ENCODE peak calls at places on chromosome 9, in four cellular contexts. U is heart left ventricle, P is suprapubic skin, C is K562. Y is an unnamed sample.

GRCh38 chr9:14415947-14416346 is 102.0 kb upstream of the NFIB start:
- DNase-seq in U (no peak), P (no peak), C (no peak), Y (no peak)

GRCh38 chr9:134928796-134929559 is 11.3 kb upstream of the FCN1 start:
- DNase-seq in U (no peak), P (no peak), C (peak; percentile 21), Y (no peak)

GRCh38 chr9:113011911-113012381 is at the start of gene ZNF883:
- DNase-seq in U (peak; percentile 71), P (no peak), C (peak; percentile 42), Y (no peak)

GRCh38 chr9:118091221-118091620 is 387.0 kb downstream of the TLR4 start:
- DNase-seq in U (no peak), P (no peak), C (no peak), Y (no peak)

GRCh38 chr9:127180457-127181314 is 58.3 kb upstream of the ANGPTL2 start:
- DNase-seq in U (peak; percentile 33), P (no peak), C (no peak), Y (no peak)

GRCh38 chr9:123368023-123368422 is 12.0 kb downstream of the CRB2 start:
- DNase-seq in U (no peak), P (no peak), C (no peak), Y (no peak)

GRCh38 chr9:6782981-6783380 is 25.2 kb downstream of the KDM4C start:
- DNase-seq in U (no peak), P (no peak), C (no peak), Y (no peak)

GRCh38 chr9:20649381-20649780 is 27.1 kb upstream of the MLLT3 start:
- DNase-seq in U (no peak), P (no peak), C (no peak), Y (no peak)

GRCh38 chr9:37200572-37201005 is 80.2 kb downstream of the ZCCHC7 start:
- DNase-seq in U (no peak), P (no peak), C (peak; percentile 56), Y (peak; percentile 58)

GRCh38 chr9:3023449-3023848 is 179.6 kb upstream of the PUM3 start:
- DNase-seq in U (no peak), P (no peak), C (no peak), Y (no peak)

GRCh38 chr9:132582786-132583583 is 579 bp downstream of the BARHL1 start:
- DNase-seq in U (no peak), P (no peak), C (no peak), Y (no peak)

GRCh38 chr9:84000186-84000585 is 19.6 kb downstream of the RMI1 start:
- DNase-seq in U (no peak), P (no peak), C (no peak), Y (no peak)

GRCh38 chr9:35546853-35547252 is 56.9 kb downstream of the RUSC2 start:
- DNase-seq in U (no peak), P (no peak), C (no peak), Y (no peak)

GRCh38 chr9:113125636-113126035 is 25.2 kb upstream of the SLC31A2 start:
- DNase-seq in U (no peak), P (no peak), C (no peak), Y (no peak)

GRCh38 chr9:2036844-2037243 is 21.7 kb downstream of the SMARCA2 start:
- DNase-seq in U (no peak), P (no peak), C (no peak), Y (no peak)

DNA sequence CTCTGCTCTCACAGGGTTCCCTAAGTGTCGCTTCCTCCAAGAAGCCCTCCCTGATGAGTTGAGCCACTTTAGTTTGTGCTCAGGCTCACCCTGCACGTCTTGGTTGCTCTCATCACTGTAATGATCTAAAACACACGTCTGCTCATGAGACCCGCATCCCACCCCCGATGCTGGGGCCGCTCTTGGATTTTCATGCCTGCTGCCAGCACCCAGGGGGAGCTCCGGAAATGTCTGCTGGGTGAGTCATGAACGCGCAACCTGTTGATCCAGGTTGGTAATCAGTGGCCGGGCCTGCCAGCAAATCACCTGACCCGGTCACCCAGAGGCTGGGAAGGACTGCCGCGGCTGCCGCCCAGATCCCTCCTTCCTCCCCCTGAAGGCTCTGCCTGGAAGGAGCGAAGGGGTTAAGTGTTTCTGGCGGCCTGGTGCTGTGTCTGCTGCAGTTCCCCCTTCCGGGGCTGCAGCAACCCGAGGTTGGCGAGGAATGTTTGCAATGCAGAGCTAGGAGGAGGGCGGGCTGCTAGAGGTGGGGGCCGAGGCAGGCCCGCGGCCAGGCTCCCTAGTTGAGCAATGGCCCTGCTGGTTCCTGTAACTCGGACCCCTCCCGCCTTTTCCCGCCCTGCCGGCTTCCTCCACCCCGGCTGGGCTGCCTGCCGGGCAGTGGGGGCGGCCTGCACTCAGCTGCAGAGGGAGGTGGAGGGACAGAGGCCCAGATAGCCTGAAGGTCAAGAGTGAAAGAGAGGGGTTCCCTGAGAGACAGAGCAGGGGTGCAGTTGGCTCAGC is 156.1 kb upstream of the IER5L start:
- DNase-seq in U (peak; percentile 94), P (peak; percentile 94), C (peak; percentile 69), Y (no peak)
- TF ChIP-seq POLR2A in U (peak; percentile 46), P (peak; percentile 4), C (no peak), Y (no peak)

DNA sequence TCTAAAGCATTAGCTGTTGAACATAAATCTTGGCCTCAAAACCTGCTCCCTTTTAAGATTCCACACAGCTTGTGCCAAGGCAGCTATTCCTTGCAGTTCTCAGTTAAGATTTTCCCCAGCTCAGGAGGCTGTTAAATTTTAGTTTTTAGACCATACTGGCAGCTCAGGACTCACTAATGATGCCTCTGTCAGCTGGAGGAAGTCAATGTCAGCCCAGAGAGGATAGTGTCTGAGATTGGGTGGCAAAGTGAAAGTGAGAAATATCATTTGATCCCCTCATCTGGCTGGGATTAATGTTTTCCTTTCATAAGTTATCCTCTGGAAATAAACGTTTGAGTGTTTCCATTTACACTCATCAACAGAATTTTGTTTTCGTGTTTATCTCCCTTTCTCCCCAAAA is 287.4 kb downstream of the ELAVL2 start:
- DNase-seq in U (no peak), P (no peak), C (no peak), Y (no peak)
- TF ChIP-seq POLR2A in U (no peak), P (no peak), C (no peak), Y (no peak)

DNA sequence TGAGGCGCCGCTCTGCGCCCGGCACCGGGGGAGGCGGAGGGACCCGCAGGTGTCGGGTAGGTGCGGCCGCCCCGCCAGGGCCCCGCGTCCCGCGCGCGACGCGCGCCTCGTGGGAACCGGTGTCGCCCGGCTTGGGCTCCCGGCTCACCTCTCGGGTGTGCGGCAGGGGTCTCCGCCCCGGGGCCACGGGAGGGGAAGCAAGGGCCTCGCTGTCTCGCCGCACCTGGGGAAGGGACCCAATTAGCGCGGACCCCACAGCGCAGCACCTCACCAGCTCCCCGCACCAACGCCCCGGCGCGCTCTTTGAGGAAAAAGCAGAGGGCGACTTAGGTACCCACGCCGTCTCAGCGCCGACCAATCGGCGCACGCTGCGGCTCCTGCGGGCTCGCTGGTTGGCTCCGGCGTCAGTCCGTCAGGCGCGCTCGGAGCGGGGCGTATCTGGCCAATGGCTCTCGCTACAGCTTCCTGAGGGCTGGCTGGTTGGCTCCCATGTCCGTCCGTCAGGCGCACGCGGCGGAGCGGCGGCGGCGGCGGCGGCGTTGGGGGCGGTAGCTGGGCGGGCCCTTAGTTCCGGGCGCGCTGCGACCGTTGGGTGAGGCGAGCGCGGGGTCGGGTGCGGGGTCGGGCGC is at the start of gene TRAF2:
- DNase-seq in U (peak; percentile 99), P (peak; percentile 97), C (peak; percentile 100), Y (peak; percentile 100)
- TF ChIP-seq POLR2A in U (peak; percentile 85), P (no peak), C (peak; percentile 89), Y (peak; percentile 74)

DNA sequence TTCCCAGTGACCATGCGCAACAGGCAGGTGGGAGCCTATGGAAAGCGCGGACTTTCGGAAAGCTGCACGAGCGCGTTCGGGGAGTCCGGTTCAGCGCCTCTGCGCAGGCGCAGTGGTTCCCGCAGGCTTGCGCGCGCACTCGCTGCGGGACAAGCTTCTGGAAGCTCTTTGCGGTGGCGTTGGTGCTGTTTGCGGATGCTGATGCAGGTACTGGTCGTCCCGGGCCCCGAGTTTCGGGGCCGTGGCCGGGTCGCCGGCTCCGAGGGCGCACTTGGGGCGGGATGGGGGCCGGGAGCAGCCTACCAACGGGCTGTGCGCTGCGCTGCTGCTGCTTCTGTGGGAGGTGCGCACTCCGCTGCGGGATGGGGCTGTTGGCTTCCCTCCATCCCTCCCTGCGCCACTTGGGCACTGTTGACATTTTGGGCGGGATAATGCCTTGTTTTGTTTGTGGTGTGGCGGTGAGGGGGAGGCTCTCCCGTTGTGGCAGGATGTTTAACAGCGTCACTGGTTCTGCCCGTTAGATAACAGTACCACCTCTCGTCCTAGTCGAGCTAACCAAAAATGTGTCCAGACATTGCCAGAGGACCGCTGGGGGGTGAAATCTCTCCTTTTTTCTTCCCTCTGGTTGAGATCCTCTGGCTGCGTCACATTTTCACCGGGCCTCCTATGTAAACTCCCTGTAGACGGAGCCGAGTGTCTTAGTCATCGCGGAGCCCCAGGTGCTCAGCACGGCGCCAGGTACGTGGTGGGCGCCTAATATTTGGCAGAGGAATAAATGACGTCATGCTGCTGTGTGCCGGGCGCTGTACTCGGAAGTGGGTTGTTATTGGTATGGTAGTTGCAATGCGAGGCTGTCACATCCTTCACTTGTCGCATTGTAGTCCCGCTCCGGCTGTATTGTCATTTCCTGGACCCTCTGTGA is at the start of gene ZNF483:
- DNase-seq in U (peak; percentile 87), P (peak; percentile 77), C (peak; percentile 78), Y (peak; percentile 64)
- TF ChIP-seq POLR2A in U (no peak), P (no peak), C (no peak), Y (no peak)

GRCh38 chr9:91898451-91899433 is 51.3 kb downstream of the ROR2 start:
- DNase-seq in U (no peak), P (no peak), C (peak; percentile 74), Y (peak; percentile 35)
- TF ChIP-seq POLR2A in U (no peak), P (no peak), C (no peak), Y (no peak)

GRCh38 chr9:99257723-99258364 is 35.8 kb downstream of the SEC61B start:
- DNase-seq in U (no peak), P (no peak), C (no peak), Y (no peak)

GRCh38 chr9:99262949-99263418 is 40.9 kb downstream of the SEC61B start:
- DNase-seq in U (no peak), P (no peak), C (no peak), Y (no peak)

GRCh38 chr9:99255651-99256050 is 33.6 kb downstream of the SEC61B start:
- DNase-seq in U (no peak), P (no peak), C (no peak), Y (no peak)

GRCh38 chr9:99261923-99262322 is 39.8 kb downstream of the SEC61B start:
- DNase-seq in U (no peak), P (no peak), C (no peak), Y (no peak)

GRCh38 chr9:99259231-99259918 is 37.3 kb downstream of the SEC61B start:
- DNase-seq in U (peak; percentile 91), P (peak; percentile 88), C (peak; percentile 21), Y (peak; percentile 45)
- TF ChIP-seq POLR2A in U (peak; percentile 47), P (peak; percentile 6), C (no peak), Y (no peak)

Y was measured in erythroblast.